ENCODE peak calls at places on chromosomes 3 and 15, in seven cellular contexts. U is PC-9, L is transverse colon, D is HepG2, H is fibroblast of lung, Z is SJSA1, Q is body of pancreas. S is an unnamed sample.

GRCh38 chr3:20047940-20048339 is 7.7 kb downstream of the KAT2B start:
- DNase-seq in U (no peak), L (no peak), D (no peak), H (no peak), Z (no peak), Q (no peak), S (no peak)

GRCh38 chr15:80871801-80872327 is 92.7 kb downstream of the CEMIP start:
- DNase-seq in U (no peak), L (no peak), D (no peak), H (no peak), Z (no peak), Q (no peak), S (no peak)

GRCh38 chr3:13177236-13177635 is 104.0 kb upstream of the IQSEC1 start:
- DNase-seq in U (no peak), L (no peak), D (no peak), H (no peak), Z (no peak), Q (no peak), S (no peak)

GRCh38 chr3:48463703-48464102 is 17.2 kb downstream of the ATRIP start:
- DNase-seq in U (no peak), L (no peak), D (no peak), H (no peak), Z (no peak), Q (no peak), S (no peak)

GRCh38 chr3:36524560-36524959 is 144.3 kb downstream of the STAC start:
- DNase-seq in U (no peak), L (no peak), D (no peak), H (no peak), Z (no peak), Q (no peak), S (no peak)

GRCh38 chr3:187243933-187244564 is 46.8 kb downstream of the RTP1 start:
- DNase-seq in U (no peak), L (no peak), D (no peak), H (no peak), Z (no peak), Q (no peak), S (no peak)

GRCh38 chr3:37072892-37073291 is 79.6 kb downstream of the MLH1 start:
- DNase-seq in U (peak; percentile 6), L (peak; percentile 32), D (no peak), H (peak; percentile 89), Z (peak; percentile 71), Q (no peak), S (peak; percentile 70)

GRCh38 chr15:42547926-42548257 is 701 bp downstream of the LRRC57 start:
- DNase-seq in U (no peak), L (no peak), D (peak; percentile 3), H (no peak), Z (no peak), Q (no peak), S (no peak)

GRCh38 chr3:109773006-109773405 is 435.7 kb upstream of the DPPA4 start:
- DNase-seq in U (no peak), L (no peak), D (no peak), H (no peak), Z (no peak), Q (no peak), S (no peak)

GRCh38 chr3:138442996-138443395 is 8.6 kb downstream of the ESYT3 start:
- DNase-seq in U (no peak), L (no peak), D (no peak), H (no peak), Z (no peak), Q (no peak), S (no peak)

GRCh38 chr15:62719316-62719715 is 323.2 kb upstream of the TPM1 start:
- DNase-seq in U (no peak), L (no peak), D (no peak), H (peak; percentile 77), Z (no peak), Q (no peak), S (no peak)

GRCh38 chr15:40322531-40323238 is 807 bp upstream of the INAFM2 start:
- DNase-seq in U (no peak), L (peak; percentile 16), D (peak; percentile 53), H (no peak), Z (peak; percentile 75), Q (peak; percentile 41), S (no peak)

GRCh38 chr3:155737844-155738460 is 6.9 kb downstream of the PLCH1 start:
- DNase-seq in U (no peak), L (peak; percentile 76), D (peak; percentile 90), H (no peak), Z (no peak), Q (peak; percentile 92), S (peak; percentile 86)

GRCh38 chr15:49084285-49084570 is 38.0 kb upstream of the SECISBP2L start:
- DNase-seq in U (no peak), L (no peak), D (no peak), H (no peak), Z (no peak), Q (no peak), S (no peak)

GRCh38 chr15:45812200-45812599 is 177.4 kb downstream of the SQOR start:
- DNase-seq in U (no peak), L (no peak), D (no peak), H (no peak), Z (no peak), Q (no peak), S (no peak)

DNA sequence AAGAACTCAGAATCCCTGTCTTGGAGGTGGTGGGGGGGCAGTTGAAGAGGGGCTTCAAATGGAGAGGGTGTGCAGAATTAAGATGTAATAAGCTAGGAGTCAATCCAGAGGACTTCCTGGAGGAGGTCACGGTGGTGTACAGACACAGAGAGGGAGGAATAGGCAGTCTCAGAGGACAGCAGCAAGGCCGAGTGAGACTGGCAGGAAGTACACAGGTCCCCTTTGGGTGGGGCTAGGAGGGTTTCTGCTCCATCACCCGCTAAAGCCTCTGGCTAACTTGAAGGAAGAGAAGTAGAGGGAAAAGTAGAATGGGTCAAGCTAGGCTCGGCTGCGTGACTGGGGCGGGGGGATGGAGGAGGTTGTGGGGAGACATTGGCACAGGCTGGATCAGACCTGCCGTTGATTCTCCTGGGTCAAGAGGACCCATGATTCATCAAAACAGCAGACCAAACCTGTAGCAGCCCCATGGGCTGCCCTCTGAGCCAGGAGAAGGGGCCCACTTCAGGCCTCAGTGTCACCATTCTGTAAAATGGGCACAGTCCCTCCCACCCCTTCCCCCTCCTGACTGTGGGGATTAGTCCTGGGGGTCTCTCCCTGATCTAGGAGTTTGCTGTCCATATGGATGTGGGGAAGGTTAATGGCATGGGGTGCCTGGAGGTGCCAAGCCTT is 16.9 kb downstream of the CSPG4 start:
- DNase-seq in U (no peak), L (no peak), D (no peak), H (no peak), Z (no peak), Q (no peak), S (no peak)
- H3K4me1 ChIP-seq in U (peaks cover 11% of the 10 kb centered on the region), L (peaks cover 47% of the 10 kb centered on the region), D (peaks cover 34% of the 10 kb centered on the region), H (peaks cover 50% of the 10 kb centered on the region), Z (peaks cover 30% of the 10 kb centered on the region), Q (peaks cover 16% of the 10 kb centered on the region), S (peaks cover 8% of the 10 kb centered on the region)

DNA sequence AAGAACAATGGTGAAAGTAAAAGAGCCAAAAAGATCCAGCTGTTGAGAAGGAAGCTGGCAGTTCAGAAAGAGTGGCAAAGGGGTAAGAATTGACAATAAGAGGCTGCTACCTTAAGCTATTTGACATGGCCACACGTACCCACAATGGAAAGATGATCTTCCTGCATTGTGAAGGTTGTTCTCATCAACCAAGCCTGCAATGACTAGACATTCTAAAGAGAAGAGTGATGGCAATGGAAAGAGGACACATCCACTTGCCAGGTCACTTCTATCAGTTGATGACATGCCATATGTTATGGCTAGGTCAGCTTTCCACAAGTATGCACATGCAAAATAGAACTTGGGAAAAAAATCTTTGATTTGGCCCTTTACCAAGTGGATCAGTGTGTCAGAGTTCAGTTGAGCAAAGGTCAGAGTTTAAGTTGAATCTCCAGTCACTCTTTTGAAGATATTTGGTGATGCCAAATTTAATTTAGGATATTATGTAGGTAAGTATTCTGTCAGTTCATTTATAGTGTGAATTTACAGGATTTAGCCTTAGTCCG is 105.0 kb upstream of the FLNB start:
- DNase-seq in U (no peak), L (no peak), D (no peak), H (no peak), Z (no peak), Q (no peak), S (no peak)
- H3K4me1 ChIP-seq in U (no peaks in the 10 kb centered on the region), L (no peaks in the 10 kb centered on the region), D (peaks cover 7% of the 10 kb centered on the region), H (no peaks in the 10 kb centered on the region), Z (no peaks in the 10 kb centered on the region), Q (no peaks in the 10 kb centered on the region), S (no peaks in the 10 kb centered on the region)

GRCh38 chr3:190009621-190010020 is 111.1 kb downstream of the P3H2 start:
- DNase-seq in U (no peak), L (no peak), D (no peak), H (no peak), Z (no peak), Q (no peak), S (no peak)

GRCh38 chr3:190012314-190012782 is 108.3 kb downstream of the P3H2 start:
- DNase-seq in U (peak; percentile 20), L (no peak), D (peak; percentile 66), H (peak; percentile 92), Z (no peak), Q (no peak), S (no peak)

GRCh38 chr3:190008432-190008831 is 112.3 kb downstream of the P3H2 start:
- DNase-seq in U (no peak), L (no peak), D (no peak), H (no peak), Z (no peak), Q (no peak), S (no peak)

GRCh38 chr3:190012784-190013183 is 107.9 kb downstream of the P3H2 start:
- DNase-seq in U (no peak), L (no peak), D (no peak), H (peak; percentile 70), Z (no peak), Q (no peak), S (no peak)

DNA sequence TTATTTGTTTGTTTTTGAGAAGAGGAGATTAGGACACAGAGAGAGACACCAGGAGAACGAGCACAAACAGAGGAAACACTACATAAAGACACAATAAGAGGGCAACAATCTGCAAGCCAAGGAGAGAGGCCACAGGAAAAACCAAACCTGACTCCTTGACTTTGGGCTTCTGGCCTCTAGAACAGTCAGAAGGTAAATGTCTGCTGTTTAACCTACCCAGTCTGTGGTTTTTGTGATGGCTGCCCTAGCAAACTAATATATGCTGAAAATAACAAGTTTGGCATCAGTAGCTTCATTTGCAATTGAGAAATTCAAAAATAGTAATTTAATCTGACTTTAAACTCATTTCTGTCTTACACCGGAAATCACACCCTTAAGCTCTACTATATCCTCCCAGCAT is 110.2 kb downstream of the P3H2 start:
- DNase-seq in U (no peak), L (no peak), D (no peak), H (no peak), Z (no peak), Q (no peak), S (no peak)
- H3K4me1 ChIP-seq in U (peaks cover 45% of the 10 kb centered on the region), L (peaks cover 10% of the 10 kb centered on the region), D (peaks cover 13% of the 10 kb centered on the region), H (no peaks in the 10 kb centered on the region), Z (peaks cover 74% of the 10 kb centered on the region), Q (no peaks in the 10 kb centered on the region), S (peaks cover 11% of the 10 kb centered on the region)

GRCh38 chr3:170357176-170357919 is at the start of gene SKIL:
- DNase-seq in U (peak; percentile 98), L (peak; percentile 98), D (peak; percentile 82), H (peak; percentile 96), Z (peak; percentile 97), Q (peak; percentile 99), S (peak; percentile 98)

GRCh38 chr3:170360476-170360875 is 3.0 kb downstream of the SKIL start:
- DNase-seq in U (no peak), L (no peak), D (no peak), H (peak; percentile 45), Z (no peak), Q (no peak), S (no peak)

GRCh38 chr3:170360916-170361315 is 3.4 kb downstream of the SKIL start:
- DNase-seq in U (no peak), L (no peak), D (no peak), H (peak; percentile 39), Z (no peak), Q (no peak), S (no peak)

GRCh38 chr3:170357920-170358854 is 672 bp downstream of the SKIL start:
- DNase-seq in U (peak; percentile 95), L (peak; percentile 88), D (peak; percentile 48), H (peak; percentile 69), Z (peak; percentile 82), Q (peak; percentile 85), S (peak; percentile 93)

GRCh38 chr3:170359178-170359704 is 1.7 kb downstream of the SKIL start:
- DNase-seq in U (no peak), L (no peak), D (no peak), H (no peak), Z (no peak), Q (no peak), S (no peak)
- H3K4me1 ChIP-seq in U (peaks cover 76% of the 10 kb centered on the region), L (peaks cover 10% of the 10 kb centered on the region), D (peaks cover 61% of the 10 kb centered on the region), H (peaks cover 3% of the 10 kb centered on the region), Z (peaks cover 49% of the 10 kb centered on the region), Q (peaks cover 66% of the 10 kb centered on the region), S (peaks cover 12% of the 10 kb centered on the region)

S was measured in mucosa of descending colon.